ENCODE peak calls at places on chromosomes 4 and X, in seven cellular contexts. F is upper lobe of right lung, L is ascending aorta, E is dorsolateral prefrontal cortex, G is fibroblast of pulmonary artery, U is body of pancreas, N is lung. R is an unnamed sample.

GRCh38 chr4:188246488-188246887 is 107.2 kb downstream of the TRIML1 start:
- DNase-seq in N (no peak), E (no peak), L (no peak), U (no peak), G (no peak), F (no peak), R (peak)

GRCh38 chrX:2498781-2499302 is 1.9 kb downstream of the DHRSX start:
- DNase-seq in E (no peak), U (no peak), G (peak), F (peak), N (no peak), L (no peak), R (no peak)

GRCh38 chrX:133410555-133410954 is 4.7 kb downstream of the GPC4 start:
- DNase-seq in G (no peak), N (no peak), L (no peak), E (no peak), U (no peak), F (no peak), R (no peak)

GRCh38 chr4:5050520-5050955 is 742 bp upstream of the STK32B start:
- DNase-seq in U (peak), N (peak), L (no peak), F (peak), G (peak), E (peak), R (peak)

GRCh38 chrX:77691916-77692315 is 94.1 kb downstream of the ATRX start:
- DNase-seq in N (no peak), E (no peak), G (no peak), F (no peak), L (no peak), U (no peak), R (no peak)

GRCh38 chr4:80875642-80876041 is 154.9 kb upstream of the BMP3 start:
- DNase-seq in U (no peak), L (no peak), N (no peak), F (no peak), G (no peak), E (no peak), R (no peak)

GRCh38 chr4:186029731-186030421 is 39.1 kb upstream of the TLR3 start:
- DNase-seq in N (peak), G (peak), E (no peak), L (peak), U (peak), F (peak), R (no peak)

GRCh38 chrX:20513185-20513584 is 246.5 kb upstream of the RPS6KA3 start:
- DNase-seq in G (no peak), U (no peak), F (no peak), L (no peak), E (no peak), N (no peak), R (no peak)

GRCh38 chr4:183182873-183183725 is 84.0 kb downstream of the WWC2 start:
- DNase-seq in L (no peak), U (no peak), G (peak), N (peak), E (no peak), F (no peak), R (peak)

GRCh38 chr4:94757192-94758140 is at the start of gene BMPR1B:
- DNase-seq in L (no peak), E (no peak), U (peak), F (no peak), G (peak), N (no peak), R (peak)

GRCh38 chr4:66357316-66357715 is 687.0 kb upstream of the EPHA5 start:
- DNase-seq in F (no peak), U (no peak), N (no peak), G (peak), E (no peak), L (no peak), R (no peak)

GRCh38 chr4:2729533-2729875 is 26.6 kb downstream of the TNIP2 start:
- DNase-seq in F (no peak), E (no peak), G (no peak), L (no peak), U (no peak), N (no peak), R (no peak)

GRCh38 chrX:154432210-154432609 is 3.7 kb downstream of the ATP6AP1 start:
- DNase-seq in G (no peak), F (no peak), N (no peak), E (no peak), L (no peak), U (no peak), R (no peak)

GRCh38 chr4:139530833-139531427 is 25.1 kb downstream of the SETD7 start:
- DNase-seq in G (peak), N (peak), U (peak), F (no peak), L (no peak), E (peak), R (peak)

GRCh38 chr4:88008133-88008621 is 742 bp downstream of the PKD2 start:
- DNase-seq in F (peak), U (peak), N (no peak), L (no peak), E (peak), G (peak), R (peak)

GRCh38 chr4:141926414-141926813 is 290.0 kb downstream of the IL15 start:
- DNase-seq in F (no peak), U (no peak), E (no peak), G (no peak), L (no peak), N (no peak), R (no peak)

GRCh38 chr4:72909461-72909860 is 160.1 kb downstream of the COX18 start:
- DNase-seq in E (no peak), L (no peak), F (no peak), N (no peak), U (peak), G (no peak), R (peak)

GRCh38 chr4:106676173-106676921 is 307.8 kb upstream of the GIMD1 start:
- DNase-seq in L (no peak), E (no peak), N (no peak), U (no peak), F (no peak), G (peak), R (peak)

GRCh38 chrX:12210196-12210815 is 72.0 kb downstream of the FRMPD4 start:
- DNase-seq in N (no peak), U (no peak), E (no peak), G (peak), L (no peak), F (no peak), R (peak)

GRCh38 chr4:21688596-21689265 is 259.8 kb downstream of the KCNIP4 start:
- DNase-seq in G (no peak), U (no peak), F (no peak), L (no peak), E (no peak), N (no peak), R (no peak)

GRCh38 chr4:118012142-118012541 is 22.1 kb upstream of the NDST3 start:
- DNase-seq in F (no peak), N (no peak), L (no peak), U (no peak), E (no peak), G (no peak), R (no peak)
- TF ChIP-seq CTCF in F (no peak), N (no peak), L (no peak), U (no peak), E (no peak), G (no peak), R (no peak)

GRCh38 chrX:16240231-16240905 is 73.1 kb downstream of the MAGEB17 start:
- DNase-seq in L (no peak), G (no peak), N (no peak), F (no peak), U (no peak), E (no peak), R (peak)
- TF ChIP-seq CTCF in L (no peak), G (no peak), N (no peak), F (no peak), U (no peak), E (no peak), R (no peak)

DNA sequence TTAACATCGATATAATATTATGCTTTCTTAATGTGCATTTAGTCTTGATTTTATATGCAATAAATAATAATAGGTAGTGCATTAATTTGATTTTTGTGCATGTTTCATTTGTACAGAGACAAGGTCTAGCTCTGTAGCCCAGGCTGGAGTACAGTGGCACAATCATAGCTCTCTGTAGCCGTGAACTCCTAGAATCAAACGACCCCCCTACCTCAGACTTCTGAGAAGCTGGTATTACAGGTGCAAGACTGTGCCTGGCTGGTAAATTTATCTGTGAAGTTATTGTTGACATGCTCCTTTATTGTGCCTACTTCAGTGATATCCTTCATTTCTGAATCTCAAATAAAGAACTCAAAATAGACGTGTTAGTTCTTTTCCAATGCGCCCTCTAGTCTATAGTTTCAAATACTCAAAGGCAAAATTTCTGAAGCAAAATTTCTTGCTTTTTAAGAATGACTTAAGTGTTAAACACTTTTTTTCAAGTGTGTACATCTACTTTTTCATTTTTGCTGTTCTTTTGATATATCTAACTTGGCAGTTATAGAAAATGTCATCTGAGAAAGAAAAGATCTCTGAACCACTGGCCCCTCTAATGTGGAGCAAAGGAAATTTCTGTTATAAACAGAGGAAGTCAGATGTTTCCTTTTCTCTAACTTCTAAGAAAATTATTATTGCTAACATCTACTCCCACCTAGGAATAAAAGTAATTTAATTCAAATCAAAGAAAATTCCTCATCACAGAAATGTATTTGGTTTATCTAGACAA is 28.3 kb upstream of the GUCY1A1 start:
- DNase-seq in F (no peak), G (no peak), N (no peak), E (no peak), L (no peak), U (no peak), R (no peak)
- TF ChIP-seq CTCF in F (no peak), G (no peak), N (no peak), E (no peak), L (no peak), U (no peak), R (no peak)

GRCh38 chr4:100843897-100844296 is 326.1 kb upstream of the EMCN start:
- DNase-seq in L (no peak), N (no peak), U (no peak), F (no peak), G (no peak), E (no peak), R (no peak)

GRCh38 chr4:100849319-100849718 is 331.5 kb upstream of the EMCN start:
- DNase-seq in F (no peak), U (no peak), N (no peak), E (peak), G (no peak), L (no peak), R (no peak)

GRCh38 chr4:100852326-100852725 is 334.5 kb upstream of the EMCN start:
- DNase-seq in N (no peak), U (no peak), G (no peak), E (no peak), F (no peak), L (no peak), R (no peak)

GRCh38 chr4:100848865-100849264 is 331.0 kb upstream of the EMCN start:
- DNase-seq in F (no peak), G (no peak), E (no peak), N (no peak), U (no peak), L (no peak), R (peak)
- TF ChIP-seq CTCF in F (no peak), G (no peak), E (peak), N (no peak), U (no peak), L (no peak), R (peak)

GRCh38 chr4:3786196-3786869 is 20.1 kb downstream of the ADRA2C start:
- DNase-seq in G (no peak), E (peak), F (no peak), L (no peak), U (peak), N (no peak), R (peak)
- TF ChIP-seq CTCF in G (no peak), E (peak), F (no peak), L (peak), U (peak), N (no peak), R (no peak)

GRCh38 chrX:8183281-8183680 is 12.2 kb upstream of the VCX2 start:
- DNase-seq in N (no peak), U (no peak), E (no peak), L (no peak), F (no peak), G (no peak), R (no peak)

DNA sequence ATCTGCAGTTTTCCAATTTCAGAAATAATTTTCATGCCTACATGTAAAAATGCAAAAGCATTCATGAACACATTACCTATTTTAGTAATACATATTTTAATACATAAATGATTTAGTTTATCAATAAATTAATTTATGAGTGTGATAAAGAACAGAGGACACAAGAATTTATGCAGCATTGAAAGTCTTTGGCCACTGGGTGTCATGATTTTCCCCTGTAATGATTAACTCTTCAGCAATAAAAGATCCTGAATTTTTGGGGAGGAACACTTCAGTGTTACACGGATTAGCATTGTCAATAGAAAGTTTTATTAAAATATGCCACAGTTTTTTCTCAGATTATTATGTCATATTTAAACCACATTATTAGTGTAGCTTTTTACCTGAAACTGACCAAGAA is 8.6 kb upstream of the VCX2 start:
- DNase-seq in U (no peak), L (no peak), E (no peak), G (peak), F (no peak), N (no peak), R (peak)
- TF ChIP-seq CTCF in U (no peak), L (peak), E (peak), G (no peak), F (peak), N (no peak), R (peak)

GRCh38 chr4:77437079-77437478 is 168.5 kb upstream of the CXCL13 start:
- DNase-seq in U (no peak), L (no peak), F (no peak), E (no peak), N (no peak), G (no peak), R (no peak)

GRCh38 chr4:77433102-77433733 is 172.4 kb upstream of the CXCL13 start:
- DNase-seq in N (no peak), L (no peak), E (no peak), F (no peak), U (peak), G (peak), R (peak)

GRCh38 chr4:77430847-77431246 is 174.8 kb upstream of the CXCL13 start:
- DNase-seq in U (no peak), F (no peak), L (no peak), N (no peak), E (no peak), G (no peak), R (no peak)

GRCh38 chr4:77434299-77435092 is 171.1 kb upstream of the CXCL13 start:
- DNase-seq in U (peak), F (no peak), L (peak), N (no peak), G (peak), E (no peak), R (no peak)

DNA sequence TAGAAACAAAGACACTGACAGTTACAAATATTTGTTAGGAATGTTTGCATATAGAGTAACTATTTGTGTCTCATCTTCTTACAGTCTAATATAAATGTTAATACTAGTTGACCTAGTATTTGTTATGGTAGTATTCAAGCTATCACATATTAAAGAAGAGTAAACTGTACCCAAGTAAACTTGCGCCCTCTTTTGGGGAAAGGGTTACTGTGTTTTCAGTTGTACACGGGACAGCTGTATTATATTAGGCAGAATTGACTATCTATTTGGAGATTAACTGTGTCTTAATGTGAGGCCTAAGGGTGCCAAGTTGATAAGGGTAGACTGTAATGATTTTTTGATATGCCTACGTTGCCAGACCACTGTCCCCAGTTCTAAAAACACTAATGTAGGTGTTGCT is 172.9 kb upstream of the CXCL13 start:
- DNase-seq in N (no peak), F (no peak), L (no peak), G (no peak), U (no peak), E (no peak), R (peak)
- TF ChIP-seq CTCF in N (no peak), F (peak), L (no peak), G (peak), U (peak), E (no peak), R (no peak)